ENCODE peak calls at places on chromosome 21, in six cellular contexts. V is cerebellar nuclear complex; G is NCI-H748 treated with DMSO at 0.1 percent for 48 hours; U is T-helper 1 cell; B is CD8-positive, alpha-beta T cell; Z is foreskin fibroblast. F is an unnamed sample.

GRCh38 chr21:38459490-38459889 is 38.8 kb downstream of the ERG start:
- DNase-seq in V (no peak), G (no peak), U (no peak), B (no peak), Z (no peak), F (no peak)

GRCh38 chr21:42570841-42571387 is 57.3 kb downstream of the SLC37A1 start:
- DNase-seq in V (no peak), G (peak), U (no peak), B (no peak), Z (no peak), F (no peak)

GRCh38 chr21:46425566-46425965 is 33.1 kb upstream of the DIP2A start:
- DNase-seq in V (no peak), G (no peak), U (no peak), B (peak), Z (no peak), F (no peak)

GRCh38 chr21:41766883-41767605 is at the start of gene RIPK4:
- DNase-seq in V (no peak), G (peak), U (peak), B (peak), Z (peak), F (no peak)

GRCh38 chr21:28539623-28539988 is 453.1 kb downstream of the LTN1 start:
- DNase-seq in V (no peak), G (no peak), U (no peak), B (no peak), Z (no peak), F (no peak)

GRCh38 chr21:46066843-46067331 is 31.0 kb upstream of the COL6A2 start:
- DNase-seq in V (no peak), G (no peak), U (no peak), B (no peak), Z (no peak), F (no peak)

GRCh38 chr21:31072486-31072885 is 34.2 kb upstream of the KRTAP19-8 start:
- DNase-seq in V (no peak), G (no peak), U (no peak), B (no peak), Z (no peak), F (no peak)

GRCh38 chr21:41294548-41295231 is 21.9 kb upstream of the FAM3B start:
- DNase-seq in V (no peak), G (no peak), U (no peak), B (no peak), Z (no peak), F (no peak)

GRCh38 chr21:36980280-36981048 is 14.0 kb upstream of the HLCS start:
- DNase-seq in V (no peak), G (peak), U (no peak), B (no peak), Z (no peak), F (no peak)

GRCh38 chr21:38917045-38917774 is 111.5 kb downstream of the ETS2 start:
- DNase-seq in V (no peak), G (peak), U (no peak), B (no peak), Z (no peak), F (no peak)

GRCh38 chr21:25750085-25750484 is 15.3 kb downstream of the GABPA start:
- DNase-seq in V (no peak), G (no peak), U (no peak), B (no peak), Z (no peak), F (no peak)

GRCh38 chr21:37579356-37579755 is 212.8 kb downstream of the DYRK1A start:
- DNase-seq in V (no peak), G (no peak), U (no peak), B (no peak), Z (no peak), F (no peak)

GRCh38 chr21:42351626-42352432 is 1.0 kb upstream of the TFF2 start:
- DNase-seq in V (no peak), G (no peak), U (no peak), B (no peak), Z (no peak), F (no peak)

GRCh38 chr21:36735201-36735515 is 36.2 kb downstream of the SIM2 start:
- DNase-seq in V (no peak), G (no peak), U (no peak), B (no peak), Z (no peak), F (no peak)

GRCh38 chr21:14012409-14012808 is 198.3 kb downstream of the LIPI start:
- DNase-seq in V (no peak), G (no peak), U (no peak), B (no peak), Z (no peak), F (no peak)

GRCh38 chr21:31885146-31885545 is 12.3 kb downstream of the HUNK start:
- DNase-seq in V (no peak), G (no peak), U (no peak), B (no peak), Z (no peak), F (no peak)

GRCh38 chr21:27513825-27514224 is 546.9 kb upstream of the ADAMTS5 start:
- DNase-seq in V (no peak), G (no peak), U (no peak), B (no peak), Z (peak), F (no peak)

GRCh38 chr21:15850645-15851044 is 120.9 kb downstream of the USP25 start:
- DNase-seq in V (no peak), G (no peak), U (no peak), B (no peak), Z (peak), F (no peak)

GRCh38 chr21:45192332-45192731 is 95.4 kb downstream of the POFUT2 start:
- DNase-seq in V (no peak), G (no peak), U (no peak), B (no peak), Z (no peak), F (no peak)

GRCh38 chr21:42279341-42279871 is 35.8 kb downstream of the TFF3 start:
- DNase-seq in V (no peak), G (no peak), U (no peak), B (no peak), Z (no peak), F (no peak)

GRCh38 chr21:38277501-38278111 is 20.8 kb downstream of the KCNJ15 start:
- DNase-seq in V (no peak), G (no peak), U (no peak), B (no peak), Z (peak), F (no peak)

GRCh38 chr21:38567577-38568360 is 69.5 kb upstream of the ERG start:
- DNase-seq in V (no peak), G (no peak), U (no peak), B (no peak), Z (peak), F (no peak)

GRCh38 chr21:29164330-29164942 is 34.0 kb downstream of the MAP3K7CL start:
- DNase-seq in V (no peak), G (peak), U (no peak), B (no peak), Z (peak), F (peak)

GRCh38 chr21:35282944-35283343 is 233.8 kb upstream of the RUNX1 start:
- DNase-seq in V (no peak), G (no peak), U (no peak), B (no peak), Z (no peak), F (no peak)

GRCh38 chr21:41052820-41053555 is 115.0 kb upstream of the BACE2 start:
- DNase-seq in V (no peak), G (no peak), U (no peak), B (no peak), Z (no peak), F (no peak)

GRCh38 chr21:44487831-44488230 is 32.5 kb downstream of the LRRC3 start:
- DNase-seq in V (no peak), G (no peak), U (no peak), B (peak), Z (peak), F (no peak)

GRCh38 chr21:28959367-28960099 is 33.1 kb downstream of the LTN1 start:
- DNase-seq in V (no peak), G (no peak), U (no peak), B (no peak), Z (peak), F (no peak)

F was measured in DMS 273 treated with DMSO at 0.1 percent for 48 hours.